ENCODE peak calls at places on chromosomes 7 and 10, in seven cellular contexts. One of them, this sample, is unnamed.

GRCh38 chr7:44308741-44309270 is 16.6 kb downstream of the CAMK2B start:
- DNase-seq in smooth muscle cell of the brain vasculature: no peak
- DNase-seq in stimulated activated CD4-positive, alpha-beta T cell treated with anti-CD3 and anti-CD28 coated beads, Interleukin-15, amount 100 ng/mL, for 24 hours: no peak
- DNase-seq in pancreas: peak
- DNase-seq in NCI-H1092 treated with DMSO at 0.1 percent for 48 hours: no peak
- DNase-seq in mucosa of gallbladder: peak
- DNase-seq in substantia nigra: no peak
- DNase-seq in this sample: no peak

GRCh38 chr7:107697246-107698044 is 36.8 kb downstream of the SLC26A4 start:
- DNase-seq in smooth muscle cell of the brain vasculature: no peak
- DNase-seq in stimulated activated CD4-positive, alpha-beta T cell treated with anti-CD3 and anti-CD28 coated beads, Interleukin-15, amount 100 ng/mL, for 24 hours: no peak
- DNase-seq in pancreas: no peak
- DNase-seq in NCI-H1092 treated with DMSO at 0.1 percent for 48 hours: peak
- DNase-seq in mucosa of gallbladder: no peak
- DNase-seq in substantia nigra: no peak
- DNase-seq in this sample: no peak

GRCh38 chr7:44177570-44178131 is 11.6 kb downstream of the GCK start:
- DNase-seq in smooth muscle cell of the brain vasculature: no peak
- DNase-seq in stimulated activated CD4-positive, alpha-beta T cell treated with anti-CD3 and anti-CD28 coated beads, Interleukin-15, amount 100 ng/mL, for 24 hours: no peak
- DNase-seq in pancreas: no peak
- DNase-seq in NCI-H1092 treated with DMSO at 0.1 percent for 48 hours: no peak
- DNase-seq in mucosa of gallbladder: no peak
- DNase-seq in substantia nigra: no peak
- DNase-seq in this sample: no peak

GRCh38 chr7:46291601-46292150 is 370.6 kb upstream of the IGFBP3 start:
- DNase-seq in smooth muscle cell of the brain vasculature: peak
- DNase-seq in stimulated activated CD4-positive, alpha-beta T cell treated with anti-CD3 and anti-CD28 coated beads, Interleukin-15, amount 100 ng/mL, for 24 hours: no peak
- DNase-seq in pancreas: no peak
- DNase-seq in NCI-H1092 treated with DMSO at 0.1 percent for 48 hours: no peak
- DNase-seq in mucosa of gallbladder: no peak
- DNase-seq in substantia nigra: no peak
- DNase-seq in this sample: no peak

GRCh38 chr10:101238732-101239105 is 9.5 kb upstream of the LBX1 start:
- DNase-seq in smooth muscle cell of the brain vasculature: no peak
- DNase-seq in stimulated activated CD4-positive, alpha-beta T cell treated with anti-CD3 and anti-CD28 coated beads, Interleukin-15, amount 100 ng/mL, for 24 hours: peak
- DNase-seq in pancreas: no peak
- DNase-seq in NCI-H1092 treated with DMSO at 0.1 percent for 48 hours: no peak
- DNase-seq in mucosa of gallbladder: no peak
- DNase-seq in substantia nigra: no peak
- DNase-seq in this sample: no peak

GRCh38 chr7:47422631-47423030 is 159.3 kb downstream of the TNS3 start:
- DNase-seq in smooth muscle cell of the brain vasculature: peak
- DNase-seq in stimulated activated CD4-positive, alpha-beta T cell treated with anti-CD3 and anti-CD28 coated beads, Interleukin-15, amount 100 ng/mL, for 24 hours: no peak
- DNase-seq in pancreas: no peak
- DNase-seq in NCI-H1092 treated with DMSO at 0.1 percent for 48 hours: no peak
- DNase-seq in mucosa of gallbladder: no peak
- DNase-seq in substantia nigra: no peak
- DNase-seq in this sample: no peak

GRCh38 chr10:52308251-52309031 is 5.6 kb upstream of the DKK1 start:
- DNase-seq in smooth muscle cell of the brain vasculature: no peak
- DNase-seq in stimulated activated CD4-positive, alpha-beta T cell treated with anti-CD3 and anti-CD28 coated beads, Interleukin-15, amount 100 ng/mL, for 24 hours: peak
- DNase-seq in pancreas: peak
- DNase-seq in NCI-H1092 treated with DMSO at 0.1 percent for 48 hours: peak
- DNase-seq in mucosa of gallbladder: peak
- DNase-seq in substantia nigra: peak
- DNase-seq in this sample: peak

GRCh38 chr10:4687397-4687796 is 138.6 kb upstream of the AKR1E2 start:
- DNase-seq in smooth muscle cell of the brain vasculature: no peak
- DNase-seq in stimulated activated CD4-positive, alpha-beta T cell treated with anti-CD3 and anti-CD28 coated beads, Interleukin-15, amount 100 ng/mL, for 24 hours: no peak
- DNase-seq in pancreas: no peak
- DNase-seq in NCI-H1092 treated with DMSO at 0.1 percent for 48 hours: no peak
- DNase-seq in mucosa of gallbladder: no peak
- DNase-seq in substantia nigra: no peak
- DNase-seq in this sample: no peak

GRCh38 chr7:33143996-33144718 is 14.8 kb downstream of the BBS9 start:
- DNase-seq in smooth muscle cell of the brain vasculature: no peak
- DNase-seq in stimulated activated CD4-positive, alpha-beta T cell treated with anti-CD3 and anti-CD28 coated beads, Interleukin-15, amount 100 ng/mL, for 24 hours: no peak
- DNase-seq in pancreas: no peak
- DNase-seq in NCI-H1092 treated with DMSO at 0.1 percent for 48 hours: no peak
- DNase-seq in mucosa of gallbladder: no peak
- DNase-seq in substantia nigra: no peak
- DNase-seq in this sample: no peak

GRCh38 chr10:63744060-63744941 is 223.1 kb downstream of the REEP3 start:
- DNase-seq in smooth muscle cell of the brain vasculature: no peak
- DNase-seq in stimulated activated CD4-positive, alpha-beta T cell treated with anti-CD3 and anti-CD28 coated beads, Interleukin-15, amount 100 ng/mL, for 24 hours: no peak
- DNase-seq in pancreas: no peak
- DNase-seq in NCI-H1092 treated with DMSO at 0.1 percent for 48 hours: no peak
- DNase-seq in mucosa of gallbladder: no peak
- DNase-seq in substantia nigra: no peak
- DNase-seq in this sample: peak

GRCh38 chr7:95780665-95781064 is 8.3 kb downstream of the DYNC1I1 start:
- DNase-seq in smooth muscle cell of the brain vasculature: peak
- DNase-seq in stimulated activated CD4-positive, alpha-beta T cell treated with anti-CD3 and anti-CD28 coated beads, Interleukin-15, amount 100 ng/mL, for 24 hours: no peak
- DNase-seq in pancreas: no peak
- DNase-seq in NCI-H1092 treated with DMSO at 0.1 percent for 48 hours: no peak
- DNase-seq in mucosa of gallbladder: no peak
- DNase-seq in substantia nigra: no peak
- DNase-seq in this sample: no peak

GRCh38 chr10:50394832-50395231 is 143.5 kb upstream of the ASAH2 start:
- DNase-seq in smooth muscle cell of the brain vasculature: no peak
- DNase-seq in stimulated activated CD4-positive, alpha-beta T cell treated with anti-CD3 and anti-CD28 coated beads, Interleukin-15, amount 100 ng/mL, for 24 hours: no peak
- DNase-seq in pancreas: no peak
- DNase-seq in NCI-H1092 treated with DMSO at 0.1 percent for 48 hours: no peak
- DNase-seq in mucosa of gallbladder: no peak
- DNase-seq in substantia nigra: no peak
- DNase-seq in this sample: no peak

GRCh38 chr10:58886390-58886789 is 290.1 kb upstream of the PHYHIPL start:
- DNase-seq in smooth muscle cell of the brain vasculature: no peak
- DNase-seq in stimulated activated CD4-positive, alpha-beta T cell treated with anti-CD3 and anti-CD28 coated beads, Interleukin-15, amount 100 ng/mL, for 24 hours: no peak
- DNase-seq in pancreas: no peak
- DNase-seq in NCI-H1092 treated with DMSO at 0.1 percent for 48 hours: no peak
- DNase-seq in mucosa of gallbladder: no peak
- DNase-seq in substantia nigra: no peak
- DNase-seq in this sample: no peak

GRCh38 chr10:44056206-44056605 is 328.7 kb downstream of the CXCL12 start:
- DNase-seq in smooth muscle cell of the brain vasculature: no peak
- DNase-seq in stimulated activated CD4-positive, alpha-beta T cell treated with anti-CD3 and anti-CD28 coated beads, Interleukin-15, amount 100 ng/mL, for 24 hours: no peak
- DNase-seq in pancreas: no peak
- DNase-seq in NCI-H1092 treated with DMSO at 0.1 percent for 48 hours: no peak
- DNase-seq in mucosa of gallbladder: no peak
- DNase-seq in substantia nigra: no peak
- DNase-seq in this sample: peak

GRCh38 chr7:101956130-101956529 is 138.7 kb downstream of the CUX1 start:
- DNase-seq in smooth muscle cell of the brain vasculature: no peak
- DNase-seq in stimulated activated CD4-positive, alpha-beta T cell treated with anti-CD3 and anti-CD28 coated beads, Interleukin-15, amount 100 ng/mL, for 24 hours: no peak
- DNase-seq in pancreas: no peak
- DNase-seq in NCI-H1092 treated with DMSO at 0.1 percent for 48 hours: no peak
- DNase-seq in mucosa of gallbladder: no peak
- DNase-seq in substantia nigra: no peak
- DNase-seq in this sample: no peak

GRCh38 chr10:69407621-69408301 is 9.0 kb downstream of the TACR2 start:
- DNase-seq in smooth muscle cell of the brain vasculature: no peak
- DNase-seq in stimulated activated CD4-positive, alpha-beta T cell treated with anti-CD3 and anti-CD28 coated beads, Interleukin-15, amount 100 ng/mL, for 24 hours: peak
- DNase-seq in pancreas: peak
- DNase-seq in NCI-H1092 treated with DMSO at 0.1 percent for 48 hours: peak
- DNase-seq in mucosa of gallbladder: no peak
- DNase-seq in substantia nigra: no peak
- DNase-seq in this sample: no peak

GRCh38 chr10:103859161-103860141 is 4.1 kb upstream of the SH3PXD2A start:
- DNase-seq in smooth muscle cell of the brain vasculature: no peak
- DNase-seq in stimulated activated CD4-positive, alpha-beta T cell treated with anti-CD3 and anti-CD28 coated beads, Interleukin-15, amount 100 ng/mL, for 24 hours: peak
- DNase-seq in pancreas: peak
- DNase-seq in NCI-H1092 treated with DMSO at 0.1 percent for 48 hours: peak
- DNase-seq in mucosa of gallbladder: peak
- DNase-seq in substantia nigra: peak
- DNase-seq in this sample: no peak

GRCh38 chr7:32501522-32501921 is 6.2 kb downstream of the AVL9 start:
- DNase-seq in smooth muscle cell of the brain vasculature: no peak
- DNase-seq in stimulated activated CD4-positive, alpha-beta T cell treated with anti-CD3 and anti-CD28 coated beads, Interleukin-15, amount 100 ng/mL, for 24 hours: no peak
- DNase-seq in pancreas: no peak
- DNase-seq in NCI-H1092 treated with DMSO at 0.1 percent for 48 hours: no peak
- DNase-seq in mucosa of gallbladder: no peak
- DNase-seq in substantia nigra: no peak
- DNase-seq in this sample: no peak

GRCh38 chr10:89384474-89385324 is 6.8 kb downstream of the IFIT1B start:
- DNase-seq in smooth muscle cell of the brain vasculature: no peak
- DNase-seq in stimulated activated CD4-positive, alpha-beta T cell treated with anti-CD3 and anti-CD28 coated beads, Interleukin-15, amount 100 ng/mL, for 24 hours: no peak
- DNase-seq in pancreas: no peak
- DNase-seq in NCI-H1092 treated with DMSO at 0.1 percent for 48 hours: no peak
- DNase-seq in mucosa of gallbladder: no peak
- DNase-seq in substantia nigra: no peak
- DNase-seq in this sample: no peak

GRCh38 chr7:103823084-103823483 is 166.4 kb downstream of the RELN start:
- DNase-seq in smooth muscle cell of the brain vasculature: no peak
- DNase-seq in stimulated activated CD4-positive, alpha-beta T cell treated with anti-CD3 and anti-CD28 coated beads, Interleukin-15, amount 100 ng/mL, for 24 hours: no peak
- DNase-seq in pancreas: no peak
- DNase-seq in NCI-H1092 treated with DMSO at 0.1 percent for 48 hours: no peak
- DNase-seq in mucosa of gallbladder: no peak
- DNase-seq in substantia nigra: no peak
- DNase-seq in this sample: no peak

GRCh38 chr7:97016392-97017196 is 8.0 kb downstream of the DLX5 start:
- DNase-seq in smooth muscle cell of the brain vasculature: no peak
- DNase-seq in stimulated activated CD4-positive, alpha-beta T cell treated with anti-CD3 and anti-CD28 coated beads, Interleukin-15, amount 100 ng/mL, for 24 hours: no peak
- DNase-seq in pancreas: no peak
- DNase-seq in NCI-H1092 treated with DMSO at 0.1 percent for 48 hours: peak
- DNase-seq in mucosa of gallbladder: no peak
- DNase-seq in substantia nigra: no peak
- DNase-seq in this sample: no peak

GRCh38 chr10:71081912-71082311 is 130.5 kb upstream of the UNC5B start:
- DNase-seq in smooth muscle cell of the brain vasculature: no peak
- DNase-seq in stimulated activated CD4-positive, alpha-beta T cell treated with anti-CD3 and anti-CD28 coated beads, Interleukin-15, amount 100 ng/mL, for 24 hours: no peak
- DNase-seq in pancreas: peak
- DNase-seq in NCI-H1092 treated with DMSO at 0.1 percent for 48 hours: no peak
- DNase-seq in mucosa of gallbladder: no peak
- DNase-seq in substantia nigra: no peak
- DNase-seq in this sample: no peak

GRCh38 chr10:117609095-117609821 is 66.7 kb downstream of the EMX2 start:
- DNase-seq in smooth muscle cell of the brain vasculature: no peak
- DNase-seq in stimulated activated CD4-positive, alpha-beta T cell treated with anti-CD3 and anti-CD28 coated beads, Interleukin-15, amount 100 ng/mL, for 24 hours: no peak
- DNase-seq in pancreas: peak
- DNase-seq in NCI-H1092 treated with DMSO at 0.1 percent for 48 hours: no peak
- DNase-seq in mucosa of gallbladder: peak
- DNase-seq in substantia nigra: no peak
- DNase-seq in this sample: peak

GRCh38 chr10:70914316-70914864 is 26.0 kb upstream of the PCBD1 start:
- DNase-seq in smooth muscle cell of the brain vasculature: no peak
- DNase-seq in stimulated activated CD4-positive, alpha-beta T cell treated with anti-CD3 and anti-CD28 coated beads, Interleukin-15, amount 100 ng/mL, for 24 hours: no peak
- DNase-seq in pancreas: no peak
- DNase-seq in NCI-H1092 treated with DMSO at 0.1 percent for 48 hours: no peak
- DNase-seq in mucosa of gallbladder: no peak
- DNase-seq in substantia nigra: no peak
- DNase-seq in this sample: no peak

GRCh38 chr7:55086413-55087201 is 67.8 kb downstream of the EGFR start:
- DNase-seq in smooth muscle cell of the brain vasculature: peak
- DNase-seq in stimulated activated CD4-positive, alpha-beta T cell treated with anti-CD3 and anti-CD28 coated beads, Interleukin-15, amount 100 ng/mL, for 24 hours: peak
- DNase-seq in pancreas: no peak
- DNase-seq in NCI-H1092 treated with DMSO at 0.1 percent for 48 hours: no peak
- DNase-seq in mucosa of gallbladder: no peak
- DNase-seq in substantia nigra: no peak
- DNase-seq in this sample: peak

This sample was measured in AG09319.